ENCODE peak calls at places on chromosomes 3 and 15, in four cellular contexts. G is Caki2; N is activated CD8-positive, alpha-beta T cell treated with anti-CD3 and anti-CD28 coated beads for 36 hours; Z is tibial artery. A is an unnamed sample.

GRCh38 chr3:123297627-123297899 is 95.8 kb downstream of the SEC22A start:
- DNase-seq in G (no peak), N (no peak), Z (no peak), A (no peak)

GRCh38 chr3:42979044-42979962 is at the start of gene GASK1A:
- DNase-seq in G (peak), N (peak), Z (peak), A (peak)

GRCh38 chr3:25817107-25817506 is 27.2 kb downstream of the OXSM start:
- DNase-seq in G (no peak), N (no peak), Z (no peak), A (no peak)

GRCh38 chr15:75661041-75661778 is 13.5 kb downstream of the SNX33 start:
- DNase-seq in G (peak), N (no peak), Z (peak), A (no peak)

GRCh38 chr3:97291901-97292300 is 472.7 kb upstream of the ARL6 start:
- DNase-seq in G (no peak), N (no peak), Z (no peak), A (no peak)

GRCh38 chr3:13896473-13897154 is 16.7 kb upstream of the WNT7A start:
- DNase-seq in G (peak), N (peak), Z (peak), A (peak)

GRCh38 chr3:64945171-64945684 is 257.4 kb upstream of the ADAMTS9 start:
- DNase-seq in G (no peak), N (no peak), Z (peak), A (peak)

GRCh38 chr3:141360888-141361598 is 7.3 kb upstream of the ZBTB38 start:
- DNase-seq in G (peak), N (no peak), Z (no peak), A (no peak)

GRCh38 chr3:48598323-48599076 is 3.4 kb upstream of the COL7A1 start:
- DNase-seq in G (peak), N (no peak), Z (peak), A (no peak)

GRCh38 chr3:27630892-27631291 is 91.2 kb downstream of the EOMES start:
- DNase-seq in G (no peak), N (no peak), Z (no peak), A (no peak)

GRCh38 chr15:80498652-80499051 is 94.5 kb downstream of the ARNT2 start:
- DNase-seq in G (no peak), N (no peak), Z (no peak), A (no peak)

GRCh38 chr3:105656607-105657504 is 212.0 kb downstream of the CBLB start:
- DNase-seq in G (no peak), N (no peak), Z (no peak), A (no peak)

GRCh38 chr3:104885214-104885814 is 481.4 kb upstream of the ALCAM start:
- DNase-seq in G (no peak), N (no peak), Z (no peak), A (no peak)

GRCh38 chr3:31962801-31963205 is 18.3 kb downstream of the OSBPL10 start:
- DNase-seq in G (no peak), N (no peak), Z (no peak), A (no peak)

GRCh38 chr3:73709712-73710111 is 85.0 kb upstream of the PDZRN3 start:
- DNase-seq in G (no peak), N (no peak), Z (no peak), A (no peak)

GRCh38 chr15:99929266-99929665 is 196.0 kb upstream of the LYSMD4 start:
- DNase-seq in G (no peak), N (no peak), Z (no peak), A (no peak)

GRCh38 chr3:73586628-73587027 is 38.1 kb downstream of the PDZRN3 start:
- DNase-seq in G (no peak), N (no peak), Z (no peak), A (no peak)

GRCh38 chr3:108334698-108335097 is 38.4 kb downstream of the HHLA2 start:
- DNase-seq in G (no peak), N (no peak), Z (no peak), A (no peak)

GRCh38 chr3:197519801-197520211 is 36.0 kb downstream of the BDH1 start:
- DNase-seq in G (peak), N (no peak), Z (no peak), A (no peak)

GRCh38 chr3:140424211-140424610 is 253.7 kb upstream of the TRIM42 start:
- DNase-seq in G (no peak), N (no peak), Z (no peak), A (no peak)

GRCh38 chr15:33660151-33660550 is 308.1 kb upstream of the CHRM5 start:
- DNase-seq in G (no peak), N (no peak), Z (no peak), A (no peak)

A was measured in nucleus accumbens.